ENCODE peak calls at places on chromosomes 2 and 18, in four cellular contexts. One of them, this sample, is unnamed.
A peak's percentile ranks its signal among the peaks of the same experiment; 100 is the strongest.

GRCh38 chr2:96085541-96086355 is 30.6 kb downstream of the ADRA2B start:
- DNase-seq in EL: no peak
- DNase-seq in astrocyte of the spinal cord: no peak
- DNase-seq in MCF 10A: no peak
- DNase-seq in this sample: no peak

GRCh38 chr2:239298126-239298804 is 102.6 kb downstream of the HDAC4 start:
- DNase-seq in EL: no peak
- DNase-seq in astrocyte of the spinal cord: no peak
- DNase-seq in MCF 10A: no peak
- DNase-seq in this sample: no peak

GRCh38 chr2:45909677-45910191 is 258.3 kb downstream of the PRKCE start:
- DNase-seq in EL: no peak
- DNase-seq in astrocyte of the spinal cord: peak; percentile 27
- DNase-seq in MCF 10A: peak; percentile 87
- DNase-seq in this sample: no peak

GRCh38 chr2:151277011-151277410 is 12.5 kb downstream of the NMI start:
- DNase-seq in EL: no peak
- DNase-seq in astrocyte of the spinal cord: no peak
- DNase-seq in MCF 10A: no peak
- DNase-seq in this sample: no peak

GRCh38 chr2:72150961-72151356 is 3.3 kb upstream of the CYP26B1 start:
- DNase-seq in EL: no peak
- DNase-seq in astrocyte of the spinal cord: no peak
- DNase-seq in MCF 10A: no peak
- DNase-seq in this sample: no peak

GRCh38 chr2:205925373-205926337 is 160.3 kb downstream of the INO80D start:
- DNase-seq in EL: peak; percentile 67
- DNase-seq in astrocyte of the spinal cord: peak; percentile 63
- DNase-seq in MCF 10A: peak; percentile 73
- DNase-seq in this sample: peak; percentile 58

GRCh38 chr18:3994061-3994687 is 460.9 kb downstream of the DLGAP1 start:
- DNase-seq in EL: no peak
- DNase-seq in astrocyte of the spinal cord: no peak
- DNase-seq in MCF 10A: no peak
- DNase-seq in this sample: no peak

GRCh38 chr2:7709907-7710306 is 792.7 kb downstream of the RNF144A start:
- DNase-seq in EL: peak; percentile 73
- DNase-seq in astrocyte of the spinal cord: no peak
- DNase-seq in MCF 10A: peak; percentile 27
- DNase-seq in this sample: no peak

GRCh38 chr2:237315170-237315880 is 98.6 kb downstream of the COL6A3 start:
- DNase-seq in EL: peak; percentile 96
- DNase-seq in astrocyte of the spinal cord: peak; percentile 97
- DNase-seq in MCF 10A: no peak
- DNase-seq in this sample: no peak

GRCh38 chr18:23442958-23443357 is 10.1 kb upstream of the RIOK3 start:
- DNase-seq in EL: no peak
- DNase-seq in astrocyte of the spinal cord: no peak
- DNase-seq in MCF 10A: no peak
- DNase-seq in this sample: no peak

GRCh38 chr2:207565736-207566135 is 36.0 kb downstream of the CREB1 start:
- DNase-seq in EL: no peak
- DNase-seq in astrocyte of the spinal cord: no peak
- DNase-seq in MCF 10A: no peak
- DNase-seq in this sample: no peak

GRCh38 chr18:463442-464310 is 36.8 kb downstream of the COLEC12 start:
- DNase-seq in EL: no peak
- DNase-seq in astrocyte of the spinal cord: peak; percentile 6
- DNase-seq in MCF 10A: no peak
- DNase-seq in this sample: no peak

GRCh38 chr2:201996006-201996405 is 37.6 kb upstream of the FZD7 start:
- DNase-seq in EL: no peak
- DNase-seq in astrocyte of the spinal cord: no peak
- DNase-seq in MCF 10A: no peak
- DNase-seq in this sample: no peak

GRCh38 chr2:29478641-29479040 is 363.4 kb downstream of the CLIP4 start:
- DNase-seq in EL: no peak
- DNase-seq in astrocyte of the spinal cord: no peak
- DNase-seq in MCF 10A: no peak
- DNase-seq in this sample: no peak

GRCh38 chr2:173402405-173402974 is 47.8 kb downstream of the CDCA7 start:
- DNase-seq in EL: peak; percentile 87
- DNase-seq in astrocyte of the spinal cord: peak; percentile 82
- DNase-seq in MCF 10A: peak; percentile 87
- DNase-seq in this sample: peak; percentile 77

GRCh38 chr2:68839260-68839833 is 31.9 kb downstream of the BMP10 start:
- DNase-seq in EL: peak; percentile 14
- DNase-seq in astrocyte of the spinal cord: no peak
- DNase-seq in MCF 10A: peak; percentile 46
- DNase-seq in this sample: no peak

GRCh38 chr2:107303964-107304363 is 418.0 kb upstream of the ST6GAL2 start:
- DNase-seq in EL: no peak
- DNase-seq in astrocyte of the spinal cord: no peak
- DNase-seq in MCF 10A: no peak
- DNase-seq in this sample: peak; percentile 18

GRCh38 chr2:206239157-206239556 is 35.3 kb upstream of the ZDBF2 start:
- DNase-seq in EL: no peak
- DNase-seq in astrocyte of the spinal cord: no peak
- DNase-seq in MCF 10A: no peak
- DNase-seq in this sample: no peak

GRCh38 chr2:237509151-237509550 is 22.1 kb downstream of the MLPH start:
- DNase-seq in EL: no peak
- DNase-seq in astrocyte of the spinal cord: no peak
- DNase-seq in MCF 10A: no peak
- DNase-seq in this sample: no peak

GRCh38 chr2:102463160-102463559 is 9.9 kb upstream of the SLC9A4 start:
- DNase-seq in EL: no peak
- DNase-seq in astrocyte of the spinal cord: no peak
- DNase-seq in MCF 10A: no peak
- DNase-seq in this sample: no peak

GRCh38 chr18:57631697-57632096 is 10.1 kb upstream of the NARS1 start:
- DNase-seq in EL: no peak
- DNase-seq in astrocyte of the spinal cord: no peak
- DNase-seq in MCF 10A: no peak
- DNase-seq in this sample: no peak

GRCh38 chr2:130372833-130373807 is 17.3 kb downstream of the PTPN18 start:
- DNase-seq in EL: no peak
- DNase-seq in astrocyte of the spinal cord: peak; percentile 6
- DNase-seq in MCF 10A: no peak
- DNase-seq in this sample: peak; percentile 32

GRCh38 chr18:48612917-48613316 is 74.1 kb downstream of the CTIF start:
- DNase-seq in EL: no peak
- DNase-seq in astrocyte of the spinal cord: no peak
- DNase-seq in MCF 10A: no peak
- DNase-seq in this sample: no peak

GRCh38 chr2:222268311-222268980 is 30.4 kb downstream of the PAX3 start:
- DNase-seq in EL: no peak
- DNase-seq in astrocyte of the spinal cord: peak; percentile 46
- DNase-seq in MCF 10A: no peak
- DNase-seq in this sample: no peak

GRCh38 chr2:170002096-170002495 is 174.8 kb downstream of the UBR3 start:
- DNase-seq in EL: no peak
- DNase-seq in astrocyte of the spinal cord: no peak
- DNase-seq in MCF 10A: no peak
- DNase-seq in this sample: no peak

GRCh38 chr2:73202156-73203054 is at the start of gene NOTO:
- DNase-seq in EL: peak; percentile 28
- DNase-seq in astrocyte of the spinal cord: no peak
- DNase-seq in MCF 10A: no peak
- DNase-seq in this sample: no peak

GRCh38 chr18:50644807-50645206 is 84.9 kb downstream of the MAPK4 start:
- DNase-seq in EL: peak; percentile 15
- DNase-seq in astrocyte of the spinal cord: no peak
- DNase-seq in MCF 10A: peak; percentile 60
- DNase-seq in this sample: peak; percentile 8

GRCh38 chr18:77811510-77811909 is 561.9 kb downstream of the GALR1 start:
- DNase-seq in EL: no peak
- DNase-seq in astrocyte of the spinal cord: no peak
- DNase-seq in MCF 10A: peak; percentile 1
- DNase-seq in this sample: peak; percentile 63